ENCODE peak calls at places on chromosomes 16 and 17, in six cellular contexts. One of them, this sample, is unnamed.

GRCh38 chr17:2388705-2389099 is 12.2 kb downstream of the MNT start:
- DNase-seq in GM13976: no peak
- DNase-seq in KG1: no peak
- DNase-seq in GM10248: no peak
- DNase-seq in EL: no peak
- DNase-seq in memory B cell: no peak
- DNase-seq in this sample: no peak

GRCh38 chr16:19119564-19119963 is 5.8 kb downstream of the ITPRIPL2 start:
- DNase-seq in GM13976: no peak
- DNase-seq in KG1: no peak
- DNase-seq in GM10248: no peak
- DNase-seq in EL: peak
- DNase-seq in memory B cell: no peak
- DNase-seq in this sample: peak

GRCh38 chr17:45908460-45908859 is 14.1 kb downstream of the MAPT start:
- DNase-seq in GM13976: no peak
- DNase-seq in KG1: no peak
- DNase-seq in GM10248: no peak
- DNase-seq in EL: no peak
- DNase-seq in memory B cell: no peak
- DNase-seq in this sample: no peak

GRCh38 chr16:46832757-46833464 is 1.9 kb upstream of the C16orf87 start:
- DNase-seq in GM13976: no peak
- DNase-seq in KG1: no peak
- DNase-seq in GM10248: no peak
- DNase-seq in EL: no peak
- DNase-seq in memory B cell: no peak
- DNase-seq in this sample: no peak

GRCh38 chr16:16071631-16072244 is 122.3 kb downstream of the ABCC1 start:
- DNase-seq in GM13976: no peak
- DNase-seq in KG1: no peak
- DNase-seq in GM10248: no peak
- DNase-seq in EL: peak
- DNase-seq in memory B cell: no peak
- DNase-seq in this sample: no peak

GRCh38 chr16:85173981-85174751 is 61.9 kb upstream of the CIBAR2 start:
- DNase-seq in GM13976: no peak
- DNase-seq in KG1: no peak
- DNase-seq in GM10248: no peak
- DNase-seq in EL: peak
- DNase-seq in memory B cell: no peak
- DNase-seq in this sample: peak

GRCh38 chr16:1645914-1646525 is 32.1 kb upstream of the JPT2 start:
- DNase-seq in GM13976: no peak
- DNase-seq in KG1: no peak
- DNase-seq in GM10248: no peak
- DNase-seq in EL: peak
- DNase-seq in memory B cell: no peak
- DNase-seq in this sample: peak

GRCh38 chr16:4935231-4935855 is 1.6 kb downstream of the PPL start:
- DNase-seq in GM13976: no peak
- DNase-seq in KG1: no peak
- DNase-seq in GM10248: no peak
- DNase-seq in EL: peak
- DNase-seq in memory B cell: no peak
- DNase-seq in this sample: peak

GRCh38 chr17:36675250-36675649 is 73.9 kb downstream of the MRM1 start:
- DNase-seq in GM13976: no peak
- DNase-seq in KG1: no peak
- DNase-seq in GM10248: no peak
- DNase-seq in EL: no peak
- DNase-seq in memory B cell: no peak
- DNase-seq in this sample: no peak

GRCh38 chr17:7046127-7046724 is 2.3 kb upstream of the SLC16A11 start:
- DNase-seq in GM13976: no peak
- DNase-seq in KG1: no peak
- DNase-seq in GM10248: no peak
- DNase-seq in EL: no peak
- DNase-seq in memory B cell: no peak
- DNase-seq in this sample: peak

GRCh38 chr16:66224186-66224585 is 142.3 kb upstream of the CDH5 start:
- DNase-seq in GM13976: no peak
- DNase-seq in KG1: no peak
- DNase-seq in GM10248: no peak
- DNase-seq in EL: no peak
- DNase-seq in memory B cell: no peak
- DNase-seq in this sample: no peak